ENCODE peak calls at places on chromosomes 5 and 9, in seven cellular contexts. A is right cardiac atrium; I is activated CD8-positive, alpha-beta memory T cell treated with anti-CD3 and anti-CD28 coated beads for 1 hour; L is germinal center; U is dorsolateral prefrontal cortex; K is AG08396; Q is retinal pigment epithelial cell. H is an unnamed sample.

GRCh38 chr9:93255994-93256877 is 72.3 kb downstream of the WNK2 start:
- DNase-seq in A (no peak), I (no peak), L (no peak), U (no peak), K (no peak), Q (no peak), H (no peak)

GRCh38 chr9:87406545-87407166 is 91.0 kb upstream of the DAPK1 start:
- DNase-seq in A (no peak), I (no peak), L (no peak), U (no peak), K (no peak), Q (no peak), H (no peak)

GRCh38 chr5:112614285-112614684 is 123.4 kb upstream of the APC start:
- DNase-seq in A (no peak), I (no peak), L (no peak), U (no peak), K (no peak), Q (no peak), H (no peak)

GRCh38 chr5:111083323-111083722 is 8.8 kb upstream of the WDR36 start:
- DNase-seq in A (no peak), I (no peak), L (no peak), U (no peak), K (no peak), Q (no peak), H (no peak)

GRCh38 chr5:149185067-149185466 is 43.8 kb downstream of the ABLIM3 start:
- DNase-seq in A (no peak), I (no peak), L (no peak), U (no peak), K (no peak), Q (no peak), H (no peak)

GRCh38 chr5:158538506-158539074 is 561.1 kb downstream of the EBF1 start:
- DNase-seq in A (peak; percentile 19), I (no peak), L (no peak), U (no peak), K (no peak), Q (no peak), H (no peak)

GRCh38 chr9:129414377-129415021 is 206.4 kb downstream of the C9orf50 start:
- DNase-seq in A (peak; percentile 58), I (no peak), L (no peak), U (no peak), K (peak; percentile 60), Q (no peak), H (no peak)

GRCh38 chr5:126920291-126920690 is 110.1 kb downstream of the MARCHF3 start:
- DNase-seq in A (peak; percentile 42), I (no peak), L (no peak), U (no peak), K (no peak), Q (no peak), H (no peak)

GRCh38 chr5:79512692-79513518 is 1.0 kb downstream of the HOMER1 start:
- DNase-seq in A (no peak), I (no peak), L (no peak), U (no peak), K (peak; percentile 29), Q (no peak), H (no peak)

GRCh38 chr5:26329562-26330189 is 708.7 kb downstream of the CDH9 start:
- DNase-seq in A (no peak), I (no peak), L (no peak), U (no peak), K (no peak), Q (no peak), H (no peak)

GRCh38 chr9:31588010-31588409 is 796.4 kb upstream of the ACO1 start:
- DNase-seq in A (peak; percentile 9), I (no peak), L (no peak), U (no peak), K (no peak), Q (no peak), H (no peak)

GRCh38 chr5:73201547-73202513 is 28.8 kb downstream of the TMEM174 start:
- DNase-seq in A (peak; percentile 70), I (peak; percentile 21), L (peak; percentile 74), U (peak; percentile 57), K (peak; percentile 83), Q (no peak), H (no peak)

GRCh38 chr5:5332287-5332686 is 90.2 kb upstream of the ICE1 start:
- DNase-seq in A (no peak), I (no peak), L (no peak), U (no peak), K (no peak), Q (no peak), H (no peak)

GRCh38 chr5:123803359-123803758 is 291.4 kb downstream of the CSNK1G3 start:
- DNase-seq in A (no peak), I (no peak), L (no peak), U (no peak), K (no peak), Q (no peak), H (no peak)

GRCh38 chr5:171596391-171596878 is 177.0 kb downstream of the FGF18 start:
- DNase-seq in A (peak; percentile 91), I (no peak), L (no peak), U (no peak), K (peak; percentile 79), Q (no peak), H (no peak)

GRCh38 chr5:95219411-95219810 is 65.5 kb downstream of the MCTP1 start:
- DNase-seq in A (no peak), I (no peak), L (no peak), U (no peak), K (no peak), Q (no peak), H (no peak)

H was measured in amniotic stem cell.